ENCODE peak calls at places on chromosome 3, in seven cellular contexts. O is breast epithelium, H is gastrocnemius medialis, Z is heart left ventricle, J is IMR-90, M is upper lobe of left lung, B is A549. W is an unnamed sample.

GRCh38 chr3:110419096-110419495 is 652.5 kb upstream of the NECTIN3 start:
- DNase-seq in H (no peak), J (no peak), Z (no peak), B (no peak), O (no peak), M (no peak), W (no peak)

GRCh38 chr3:34225828-34226227 is 427.4 kb downstream of the PDCD6IP start:
- DNase-seq in H (no peak), Z (no peak), B (no peak), J (no peak), O (no peak), M (no peak), W (no peak)

GRCh38 chr3:66425566-66425965 is 75.3 kb downstream of the LRIG1 start:
- DNase-seq in H (no peak), M (no peak), Z (no peak), B (no peak), O (no peak), J (no peak), W (no peak)

GRCh38 chr3:56677286-56677685 is 5.8 kb downstream of the TASOR start:
- DNase-seq in M (no peak), O (no peak), Z (no peak), J (no peak), H (no peak), B (no peak), W (no peak)

GRCh38 chr3:109018828-109019227 is 65.1 kb upstream of the GUCA1C start:
- DNase-seq in M (no peak), B (no peak), H (no peak), Z (no peak), J (peak; percentile 0), O (no peak), W (no peak)

GRCh38 chr3:122533931-122534334 is 19.2 kb upstream of the KPNA1 start:
- DNase-seq in O (no peak), H (no peak), M (no peak), Z (no peak), J (peak; percentile 87), B (peak; percentile 75), W (peak; percentile 50)

GRCh38 chr3:193921480-193921879 is 214.5 kb upstream of the HES1 start:
- DNase-seq in H (no peak), O (no peak), B (no peak), M (no peak), Z (no peak), J (no peak), W (no peak)

GRCh38 chr3:128537091-128537703 is 44.2 kb upstream of the GATA2 start:
- DNase-seq in J (no peak), M (no peak), H (no peak), O (no peak), B (no peak), Z (no peak), W (no peak)

GRCh38 chr3:157916672-157917071 is 189.5 kb downstream of the SHOX2 start:
- DNase-seq in J (no peak), H (no peak), B (no peak), Z (no peak), O (no peak), M (no peak), W (no peak)

GRCh38 chr3:134840459-134840858 is 45.4 kb downstream of the EPHB1 start:
- DNase-seq in H (no peak), B (no peak), M (no peak), Z (no peak), J (no peak), O (no peak), W (no peak)

GRCh38 chr3:151976211-151977050 is 103.0 kb downstream of the SUCNR1 start:
- DNase-seq in B (peak; percentile 37), J (peak; percentile 96), Z (no peak), H (no peak), O (no peak), M (no peak), W (no peak)

GRCh38 chr3:57530071-57530608 is 14.0 kb downstream of the DNAH12 start:
- DNase-seq in H (no peak), B (no peak), J (no peak), M (no peak), O (no peak), Z (no peak), W (no peak)

GRCh38 chr3:183818041-183818620 is 7.2 kb downstream of the MAP6D1 start:
- DNase-seq in J (no peak), O (no peak), M (peak; percentile 44), Z (no peak), B (no peak), H (no peak), W (no peak)

GRCh38 chr3:148797822-148798221 is 29.8 kb upstream of the CPB1 start:
- DNase-seq in O (no peak), B (no peak), J (no peak), H (no peak), Z (no peak), M (no peak), W (no peak)

GRCh38 chr3:46429671-46430070 is 22.6 kb downstream of the CCRL2 start:
- DNase-seq in Z (no peak), M (no peak), J (no peak), O (no peak), B (no peak), H (no peak), W (no peak)
- H3K27ac ChIP-seq in Z (no peak overlapping the region), M (no peak overlapping the region), J (no peak overlapping the region), O (no peak overlapping the region), B (no peak overlapping the region), H (no peak overlapping the region), W (no peak overlapping the region)

GRCh38 chr3:62873672-62874397 is 1.4 kb downstream of the CADPS start:
- DNase-seq in M (peak; percentile 86), B (peak; percentile 10), J (no peak), Z (peak; percentile 77), H (no peak), O (no peak), W (peak; percentile 16)
- TF ChIP-seq POLR2A in M (no peak), B (no peak), J (no peak), Z (no peak), H (no peak), O (no peak), W (no peak)

GRCh38 chr3:85977615-85978338 is 1013.2 kb downstream of the VGLL3 start:
- DNase-seq in M (no peak), B (no peak), H (no peak), O (no peak), Z (no peak), J (no peak), W (no peak)
- H3K4me1 ChIP-seq in M (no peaks in the 10 kb centered on the region), B (no peaks in the 10 kb centered on the region), H (no peaks in the 10 kb centered on the region), O (no peaks in the 10 kb centered on the region), Z (no peaks in the 10 kb centered on the region), J (no peaks in the 10 kb centered on the region), W (no peaks in the 10 kb centered on the region)

GRCh38 chr3:42904076-42904475 is 1.9 kb upstream of the ZNF662 start:
- DNase-seq in J (no peak), B (no peak), O (no peak), H (no peak), Z (no peak), M (no peak), W (no peak)

GRCh38 chr3:42906905-42907183 is 902 bp downstream of the ZNF662 start:
- DNase-seq in M (no peak), Z (no peak), J (no peak), O (no peak), B (no peak), H (no peak), W (no peak)

GRCh38 chr3:42908675-42909074 is 2.7 kb downstream of the ZNF662 start:
- DNase-seq in M (no peak), B (no peak), O (no peak), H (no peak), Z (no peak), J (no peak), W (no peak)

GRCh38 chr3:42905740-42906084 is 230 bp upstream of the ZNF662 start:
- DNase-seq in O (no peak), J (no peak), B (no peak), Z (no peak), H (no peak), M (no peak), W (no peak)

GRCh38 chr3:42906085-42906904 is at the start of gene ZNF662:
- DNase-seq in H (peak; percentile 4), M (peak; percentile 90), O (peak; percentile 65), B (no peak), Z (peak; percentile 79), J (no peak), W (peak; percentile 60)
- H3K27ac ChIP-seq in H (peak within 1 kb of the TSS; percentile 14), M (peak within 1 kb of the TSS; percentile 24), O (peak within 1 kb of the TSS; percentile 94), B (no peak within 1 kb of the TSS), Z (peak within 1 kb of the TSS; percentile 51), J (no peak within 1 kb of the TSS), W (peak within 1 kb of the TSS; percentile 77)

GRCh38 chr3:72411843-72412242 is 436.4 kb downstream of the SHQ1 start:
- DNase-seq in H (no peak), Z (no peak), M (no peak), O (no peak), B (no peak), J (no peak), W (no peak)
- TF ChIP-seq POLR2A in H (no peak), Z (no peak), M (no peak), O (no peak), B (no peak), J (no peak), W (no peak)

GRCh38 chr3:51682526-51682925 is 11.5 kb downstream of the TEX264 start:
- DNase-seq in O (no peak), H (no peak), B (no peak), J (no peak), Z (peak; percentile 28), M (no peak), W (no peak)

GRCh38 chr3:51682079-51682478 is 11.0 kb downstream of the TEX264 start:
- DNase-seq in O (no peak), H (peak; percentile 41), Z (peak; percentile 25), J (peak; percentile 88), B (peak; percentile 84), M (no peak), W (peak; percentile 95)

GRCh38 chr3:51684971-51685751 is 14.1 kb downstream of the TEX264 start:
- DNase-seq in J (no peak), H (no peak), O (no peak), M (no peak), Z (peak; percentile 61), B (no peak), W (no peak)

GRCh38 chr3:51681453-51681852 is 10.4 kb downstream of the TEX264 start:
- DNase-seq in M (no peak), B (no peak), J (peak; percentile 8), O (no peak), Z (peak; percentile 72), H (no peak), W (peak; percentile 30)

GRCh38 chr3:51683566-51683965 is 12.5 kb downstream of the TEX264 start:
- DNase-seq in M (no peak), H (no peak), Z (peak; percentile 24), O (no peak), J (no peak), B (no peak), W (no peak)
- H3K4me1 ChIP-seq in M (peaks cover 46% of the 10 kb centered on the region), H (peaks cover 34% of the 10 kb centered on the region), Z (peaks cover 84% of the 10 kb centered on the region), O (no peaks in the 10 kb centered on the region), J (peaks cover 8% of the 10 kb centered on the region), B (peaks cover 4% of the 10 kb centered on the region), W (peaks cover 51% of the 10 kb centered on the region)

DNA sequence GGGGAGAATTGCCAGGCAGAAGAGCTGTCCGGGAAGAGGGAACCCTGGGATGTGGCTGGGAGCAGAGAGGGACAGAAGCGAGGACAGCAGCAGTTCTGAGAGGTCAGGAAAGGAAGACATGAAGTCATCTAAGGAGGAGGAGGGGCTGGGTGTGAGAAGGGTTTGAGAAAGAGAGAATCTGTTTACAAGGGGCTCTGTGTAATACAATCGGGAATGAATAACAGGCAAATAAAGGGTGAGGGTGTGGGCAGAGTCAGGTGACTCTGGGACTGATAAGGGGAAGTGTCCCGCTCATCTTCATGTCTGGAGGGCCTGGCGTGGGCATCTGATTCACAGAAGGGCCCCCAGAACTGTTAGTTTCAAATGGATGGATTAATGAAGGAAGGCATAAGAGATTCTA is 191.3 kb downstream of the XXYLT1 start:
- DNase-seq in O (no peak), Z (peak; percentile 42), J (peak; percentile 10), M (no peak), H (no peak), B (no peak), W (no peak)
- H3K27ac ChIP-seq in O (peak overlapping the region; percentile 69), Z (peak overlapping the region; percentile 78), J (no peak overlapping the region), M (peak overlapping the region; percentile 39), H (no peak overlapping the region), B (no peak overlapping the region), W (no peak overlapping the region)